ENCODE peak calls at places on chromosomes 16 and 17, in nine cellular contexts. E, M, N, D, Y, I, P, H and L are unnamed samples.

GRCh38 chr17:2370211-2370589 is 30.7 kb downstream of the MNT start:
- DNase-seq in I (no peak), M (no peak), H (no peak), E (no peak), N (no peak), D (no peak), P (no peak), Y (no peak), L (no peak)

GRCh38 chr16:31080035-31080629 is 5.9 kb downstream of the ZNF646 start:
- DNase-seq in E (no peak), P (no peak), Y (no peak), D (no peak), M (no peak), I (no peak), H (no peak), N (no peak), L (no peak)

GRCh38 chr16:19655242-19655777 is 62.7 kb downstream of the KNOP1 start:
- DNase-seq in P (no peak), I (no peak), E (no peak), M (no peak), N (no peak), D (no peak), Y (no peak), H (no peak), L (no peak)

GRCh38 chr17:50972579-50972978 is 106.4 kb upstream of the TOB1 start:
- DNase-seq in E (no peak), H (no peak), I (no peak), N (no peak), D (no peak), Y (no peak), M (no peak), P (no peak), L (no peak)

GRCh38 chr17:69047368-69048263 is 13.1 kb downstream of the ABCA9 start:
- DNase-seq in H (no peak), D (no peak), M (peak), N (no peak), E (no peak), I (peak), P (peak), Y (peak), L (no peak)

GRCh38 chr17:59074494-59074893 is 32.2 kb downstream of the TRIM37 start:
- DNase-seq in D (no peak), E (no peak), H (no peak), I (no peak), N (no peak), P (peak), Y (peak), M (peak), L (no peak)

GRCh38 chr16:52869243-52869642 is 183.5 kb downstream of the CHD9NB start:
- DNase-seq in N (no peak), D (no peak), P (no peak), H (no peak), Y (no peak), M (no peak), I (no peak), E (no peak), L (no peak)

GRCh38 chr17:32869345-32870026 is 7.4 kb downstream of the MYO1D start:
- DNase-seq in M (no peak), N (no peak), H (no peak), E (no peak), Y (no peak), D (no peak), I (no peak), P (no peak), L (no peak)

GRCh38 chr17:82212331-82213250 is at the start of gene CCDC57:
- DNase-seq in D (peak), E (no peak), Y (peak), I (peak), M (peak), P (peak), H (peak), N (peak), L (peak)

GRCh38 chr16:19883296-19883951 is 1.2 kb downstream of the GPRC5B start:
- DNase-seq in D (no peak), Y (no peak), E (no peak), I (peak), N (peak), P (peak), H (no peak), M (peak), L (no peak)

GRCh38 chr16:86476956-86477530 is 33.3 kb upstream of the FOXF1 start:
- DNase-seq in I (no peak), H (no peak), D (no peak), N (no peak), Y (no peak), M (no peak), P (no peak), E (no peak), L (no peak)

GRCh38 chr16:88384222-88385111 is 1.7 kb downstream of the ZNF469 start:
- DNase-seq in H (no peak), Y (no peak), N (no peak), E (no peak), I (no peak), P (no peak), M (no peak), D (no peak), L (no peak)

GRCh38 chr17:10198509-10199249 is at the start of gene GAS7:
- DNase-seq in I (peak), P (no peak), D (peak), N (peak), E (no peak), Y (no peak), H (no peak), M (peak), L (no peak)

GRCh38 chr16:53504665-53505064 is 1.7 kb upstream of the AKTIP start:
- DNase-seq in I (no peak), H (no peak), Y (peak), D (no peak), E (no peak), P (peak), M (peak), N (no peak), L (peak)

GRCh38 chr16:9370071-9370491 is 278.6 kb downstream of the HAPSTR1 start:
- DNase-seq in P (no peak), D (no peak), M (no peak), E (no peak), I (no peak), Y (no peak), H (no peak), N (no peak), L (no peak)

GRCh38 chr17:41004397-41004796 is 4.5 kb downstream of the KRTAP3-1 start:
- DNase-seq in E (no peak), I (no peak), M (no peak), H (no peak), N (no peak), P (no peak), Y (no peak), D (no peak), L (no peak)

GRCh38 chr16:53515811-53516210 is 12.8 kb upstream of the AKTIP start:
- DNase-seq in N (no peak), D (no peak), M (no peak), Y (no peak), H (no peak), P (no peak), E (no peak), I (no peak), L (no peak)

GRCh38 chr17:57945999-57946797 is 9.0 kb downstream of the CUEDC1 start:
- DNase-seq in D (no peak), N (no peak), E (no peak), P (peak), I (no peak), H (no peak), M (peak), Y (no peak), L (no peak)

GRCh38 chr16:59665618-59666220 is 931.6 kb upstream of the GOT2 start:
- DNase-seq in D (no peak), P (no peak), Y (no peak), H (no peak), M (no peak), I (no peak), N (no peak), E (no peak), L (no peak)

GRCh38 chr17:55710410-55710809 is 12.3 kb downstream of the TMEM100 start:
- DNase-seq in N (no peak), H (no peak), D (no peak), Y (no peak), E (no peak), P (peak), M (peak), I (no peak), L (no peak)

GRCh38 chr16:75122609-75123008 is 6.0 kb upstream of the LDHD start:
- DNase-seq in I (no peak), M (no peak), H (no peak), D (no peak), E (no peak), N (no peak), Y (no peak), P (no peak), L (no peak)

GRCh38 chr17:8832711-8833352 is 33.7 kb upstream of the MFSD6L start:
- DNase-seq in E (no peak), M (no peak), N (no peak), I (peak), P (no peak), H (peak), Y (peak), D (peak), L (no peak)

GRCh38 chr17:50147841-50148225 is 2.6 kb downstream of the PPP1R9B start:
- DNase-seq in Y (no peak), N (no peak), D (no peak), H (no peak), E (no peak), I (no peak), M (peak), P (no peak), L (no peak)

GRCh38 chr16:79658301-79659001 is 57.9 kb upstream of the MAF start:
- DNase-seq in E (no peak), H (no peak), N (no peak), P (peak), M (peak), Y (peak), D (no peak), I (no peak), L (no peak)

GRCh38 chr17:36761203-36761945 is 160.0 kb downstream of the MRM1 start:
- DNase-seq in P (no peak), Y (no peak), H (no peak), M (no peak), I (no peak), N (no peak), D (no peak), E (no peak), L (no peak)

GRCh38 chr16:16021646-16021987 is 72.2 kb downstream of the ABCC1 start:
- DNase-seq in H (no peak), Y (no peak), I (no peak), E (no peak), N (no peak), D (no peak), P (no peak), M (no peak), L (no peak)

GRCh38 chr16:85773044-85773443 is 22.1 kb upstream of the C16orf74 start:
- DNase-seq in I (no peak), Y (peak), M (no peak), H (no peak), D (no peak), P (no peak), E (no peak), N (no peak), L (no peak)

GRCh38 chr17:45574376-45574775 is 83.9 kb upstream of the PLEKHM1 start:
- DNase-seq in N (no peak), H (no peak), D (no peak), Y (no peak), E (no peak), M (peak), I (no peak), P (peak), L (no peak)

GRCh38 chr17:42315402-42316156 is 27.3 kb downstream of the STAT5A start:
- DNase-seq in M (no peak), Y (no peak), P (no peak), H (no peak), N (no peak), I (no peak), D (no peak), E (no peak), L (no peak)

GRCh38 chr16:1527836-1528811 is 5.3 kb upstream of the TMEM204 start:
- DNase-seq in P (peak), N (no peak), I (no peak), M (no peak), E (no peak), D (no peak), H (no peak), Y (no peak), L (no peak)

GRCh38 chr17:67605259-67605912 is 112.3 kb upstream of the NOL11 start:
- DNase-seq in N (peak), M (no peak), E (no peak), I (no peak), D (no peak), H (no peak), Y (no peak), P (no peak), L (no peak)

GRCh38 chr17:72321886-72322285 is 201.1 kb downstream of the SOX9 start:
- DNase-seq in N (no peak), Y (no peak), H (no peak), P (no peak), D (no peak), M (no peak), E (no peak), I (no peak), L (no peak)

GRCh38 chr17:70181376-70181775 is 12.0 kb downstream of the KCNJ2 start:
- DNase-seq in Y (no peak), I (no peak), M (no peak), D (no peak), P (no peak), H (no peak), N (no peak), E (no peak), L (no peak)

GRCh38 chr16:87169509-87169985 is 147.6 kb downstream of the C16orf95 start:
- DNase-seq in N (no peak), E (no peak), P (no peak), I (no peak), D (no peak), M (no peak), Y (no peak), H (no peak), L (no peak)